ENCODE peak calls at places on chromosome 9, in four cellular contexts. S is tibial nerve, Y is upper lobe of left lung, K is sigmoid colon. A is an unnamed sample.

GRCh38 chr9:86354882-86355399 is 731 bp upstream of the TUT7 start:
- DNase-seq in S (no peak), Y (no peak), K (no peak), A (no peak)

GRCh38 chr9:93510041-93510440 is 56.7 kb upstream of the FAM120AOS start:
- DNase-seq in S (no peak), Y (no peak), K (no peak), A (no peak)

GRCh38 chr9:30575691-30576090 is 1808.8 kb upstream of the ACO1 start:
- DNase-seq in S (no peak), Y (peak), K (no peak), A (no peak)

GRCh38 chr9:29212590-29213373 is 1639.5 kb upstream of the C9orf72 start:
- DNase-seq in S (no peak), Y (peak), K (no peak), A (no peak)

GRCh38 chr9:14030350-14030823 is 283.6 kb downstream of the NFIB start:
- DNase-seq in S (peak), Y (no peak), K (no peak), A (no peak)

GRCh38 chr9:114321759-114322158 is 1.1 kb upstream of the ORM1 start:
- DNase-seq in S (no peak), Y (no peak), K (no peak), A (no peak)

GRCh38 chr9:27532046-27532445 is 2.4 kb upstream of the MOB3B start:
- DNase-seq in S (no peak), Y (no peak), K (no peak), A (no peak)

GRCh38 chr9:115944166-115944948 is 209.2 kb upstream of the PAPPA start:
- DNase-seq in S (peak), Y (no peak), K (peak), A (peak)

GRCh38 chr9:83706703-83707517 is 848 bp downstream of the UBQLN1 start:
- DNase-seq in S (peak), Y (peak), K (peak), A (no peak)

GRCh38 chr9:137423810-137424291 is 658 bp downstream of the NOXA1 start:
- DNase-seq in S (no peak), Y (no peak), K (peak), A (no peak)

GRCh38 chr9:81787747-81788632 is 98.6 kb upstream of the TLE1 start:
- DNase-seq in S (peak), Y (no peak), K (peak), A (no peak)

GRCh38 chr9:18710089-18710488 is 236.1 kb downstream of the ADAMTSL1 start:
- DNase-seq in S (no peak), Y (no peak), K (no peak), A (no peak)

GRCh38 chr9:91348191-91348790 is 13.4 kb downstream of the AUH start:
- DNase-seq in S (no peak), Y (no peak), K (no peak), A (no peak)

GRCh38 chr9:34555002-34555348 is 32.2 kb upstream of the ENHO start:
- DNase-seq in S (no peak), Y (peak), K (peak), A (no peak)

GRCh38 chr9:100455470-100455869 is 17.5 kb upstream of the TMEFF1 start:
- DNase-seq in S (no peak), Y (no peak), K (no peak), A (no peak)

GRCh38 chr9:131668057-131668438 is 71.8 kb downstream of the RAPGEF1 start:
- DNase-seq in S (no peak), Y (no peak), K (no peak), A (no peak)
- H3K4me3 ChIP-seq in S (no peak), Y (no peak), K (no peak), A (no peak)

GRCh38 chr9:8627944-8628679 is 828.5 kb upstream of the DMAC1 start:
- DNase-seq in S (no peak), Y (no peak), K (no peak), A (no peak)
- TF ChIP-seq EP300 in S (no peak), Y (no peak), K (no peak), A (no peak)

DNA sequence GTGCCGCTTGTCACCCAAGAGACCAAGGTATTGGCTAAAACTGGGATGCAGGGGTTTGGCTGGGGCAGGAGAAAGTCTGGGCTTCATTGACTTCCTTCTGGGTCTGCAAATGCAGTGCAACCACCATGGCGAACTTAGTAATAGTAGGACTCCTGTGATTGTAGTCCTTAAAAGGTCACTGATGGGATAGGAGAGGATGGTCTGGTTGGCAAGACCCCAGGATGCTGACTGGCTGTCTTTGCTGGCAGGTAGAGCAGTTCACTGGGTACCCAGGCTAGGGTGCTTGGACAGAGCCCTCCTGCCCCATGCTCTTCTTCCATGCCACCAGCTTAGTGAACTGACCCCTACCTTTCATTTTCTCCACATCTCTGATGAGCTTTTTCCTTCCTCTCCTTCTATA is 37.2 kb downstream of the ANGPTL2 start:
- DNase-seq in S (no peak), Y (no peak), K (peak), A (no peak)
- H3K4me3 ChIP-seq in S (no peak), Y (no peak), K (no peak), A (no peak)

DNA sequence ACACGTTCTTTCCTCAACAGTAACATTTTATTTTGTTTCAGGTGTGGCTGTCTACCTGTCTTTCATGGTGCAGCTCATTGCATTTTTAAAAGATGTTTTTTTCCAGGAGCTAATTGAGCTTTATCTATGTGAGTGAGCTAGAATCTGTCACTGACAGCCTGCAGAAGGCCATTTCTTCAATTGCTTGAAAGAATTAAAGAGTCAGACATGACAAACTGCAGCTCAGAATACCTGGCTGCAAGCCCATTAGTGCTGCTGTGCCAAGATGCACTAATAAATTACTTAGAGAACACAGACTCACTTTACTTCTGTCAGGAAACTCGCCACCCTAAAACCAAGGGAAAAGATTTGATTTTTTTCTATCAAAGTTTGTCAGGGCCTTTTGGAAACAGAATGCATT is 368.4 kb downstream of the CAAP1 start:
- DNase-seq in S (no peak), Y (no peak), K (no peak), A (no peak)
- TF ChIP-seq EP300 in S (no peak), Y (no peak), K (no peak), A (no peak)

DNA sequence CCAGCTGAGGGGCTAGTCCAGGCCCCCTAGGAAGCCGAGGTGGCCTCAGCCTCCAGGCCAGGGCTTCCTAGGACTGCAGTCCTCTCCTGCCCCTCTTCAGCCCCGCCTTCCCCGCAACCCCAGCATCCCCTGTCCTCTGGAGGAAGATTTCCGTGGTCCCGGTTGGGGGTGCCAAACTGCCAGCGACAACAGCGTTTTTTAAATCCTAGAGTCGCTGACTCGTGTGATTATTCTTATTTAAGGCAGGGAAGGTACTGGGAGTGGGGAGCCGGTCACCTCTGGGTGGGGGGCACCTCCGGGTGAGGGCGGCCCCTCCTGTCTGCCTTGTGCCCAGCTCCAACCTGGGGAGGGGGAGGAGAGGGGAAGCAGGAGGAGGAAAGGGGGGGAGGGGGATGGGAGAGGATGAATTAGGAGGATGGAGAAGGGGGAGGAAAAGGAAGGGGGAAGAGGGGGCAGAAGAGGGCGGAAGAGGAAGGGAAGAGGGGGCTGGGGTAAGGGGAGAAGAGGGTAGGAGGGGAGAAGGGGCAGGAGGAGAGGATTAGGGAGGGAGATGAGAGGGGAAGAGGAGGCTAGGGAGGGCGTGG is 173.1 kb upstream of the IER5L start:
- DNase-seq in S (no peak), Y (no peak), K (no peak), A (no peak)
- H3K4me3 ChIP-seq in S (no peak), Y (no peak), K (no peak), A (no peak)

DNA sequence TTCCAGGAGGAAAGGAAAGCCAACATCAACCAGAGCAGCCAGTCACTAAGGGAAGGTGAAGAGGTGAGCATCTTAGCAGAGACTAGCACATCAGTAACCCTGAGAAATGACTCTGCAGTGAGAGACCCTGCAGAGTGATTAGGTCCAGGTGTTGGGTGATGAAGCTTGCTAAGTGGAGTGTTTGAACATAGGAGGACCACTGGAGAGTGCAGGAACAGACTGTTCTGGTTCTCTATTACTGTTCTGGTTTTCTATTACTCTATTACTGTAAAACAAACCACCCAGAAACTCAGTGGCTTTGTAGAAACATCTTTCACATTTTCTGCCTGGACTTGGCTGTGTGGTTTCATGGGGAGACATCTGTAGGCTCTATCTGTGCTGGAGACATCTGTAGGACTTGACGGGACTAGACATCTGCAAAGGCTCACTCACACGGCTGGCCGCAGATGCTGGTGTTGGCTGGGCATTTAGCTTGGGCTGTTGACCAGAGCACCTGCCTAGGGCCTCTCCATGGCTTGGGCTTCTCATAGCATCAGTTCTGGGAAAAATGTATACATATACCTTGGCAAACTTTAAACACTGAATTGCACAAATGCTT is 33.4 kb upstream of the SPATA31E1 start:
- DNase-seq in S (no peak), Y (no peak), K (no peak), A (no peak)
- TF ChIP-seq EP300 in S (no peak), Y (no peak), K (no peak), A (no peak)

GRCh38 chr9:70603020-70603411 is 188.6 kb upstream of the KLF9 start:
- DNase-seq in S (no peak), Y (no peak), K (no peak), A (no peak)

GRCh38 chr9:70600479-70600878 is 186.0 kb upstream of the KLF9 start:
- DNase-seq in S (peak), Y (no peak), K (peak), A (no peak)

GRCh38 chr9:70597886-70598285 is 183.4 kb upstream of the KLF9 start:
- DNase-seq in S (no peak), Y (no peak), K (no peak), A (no peak)

GRCh38 chr9:70602364-70603019 is 188.0 kb upstream of the KLF9 start:
- DNase-seq in S (peak), Y (no peak), K (peak), A (no peak)

GRCh38 chr9:70601000-70601929 is 186.8 kb upstream of the KLF9 start:
- DNase-seq in S (peak), Y (peak), K (peak), A (peak)
- H3K4me3 ChIP-seq in S (peak), Y (no peak), K (peak), A (peak)

GRCh38 chr9:134457321-134457923 is 131.2 kb downstream of the RXRA start:
- DNase-seq in S (no peak), Y (peak), K (no peak), A (no peak)

GRCh38 chr9:134456740-134457315 is 130.6 kb downstream of the RXRA start:
- DNase-seq in S (no peak), Y (no peak), K (no peak), A (no peak)

GRCh38 chr9:134455537-134455936 is 129.3 kb downstream of the RXRA start:
- DNase-seq in S (no peak), Y (peak), K (no peak), A (no peak)

GRCh38 chr9:134455010-134455409 is 128.8 kb downstream of the RXRA start:
- DNase-seq in S (no peak), Y (peak), K (no peak), A (no peak)

DNA sequence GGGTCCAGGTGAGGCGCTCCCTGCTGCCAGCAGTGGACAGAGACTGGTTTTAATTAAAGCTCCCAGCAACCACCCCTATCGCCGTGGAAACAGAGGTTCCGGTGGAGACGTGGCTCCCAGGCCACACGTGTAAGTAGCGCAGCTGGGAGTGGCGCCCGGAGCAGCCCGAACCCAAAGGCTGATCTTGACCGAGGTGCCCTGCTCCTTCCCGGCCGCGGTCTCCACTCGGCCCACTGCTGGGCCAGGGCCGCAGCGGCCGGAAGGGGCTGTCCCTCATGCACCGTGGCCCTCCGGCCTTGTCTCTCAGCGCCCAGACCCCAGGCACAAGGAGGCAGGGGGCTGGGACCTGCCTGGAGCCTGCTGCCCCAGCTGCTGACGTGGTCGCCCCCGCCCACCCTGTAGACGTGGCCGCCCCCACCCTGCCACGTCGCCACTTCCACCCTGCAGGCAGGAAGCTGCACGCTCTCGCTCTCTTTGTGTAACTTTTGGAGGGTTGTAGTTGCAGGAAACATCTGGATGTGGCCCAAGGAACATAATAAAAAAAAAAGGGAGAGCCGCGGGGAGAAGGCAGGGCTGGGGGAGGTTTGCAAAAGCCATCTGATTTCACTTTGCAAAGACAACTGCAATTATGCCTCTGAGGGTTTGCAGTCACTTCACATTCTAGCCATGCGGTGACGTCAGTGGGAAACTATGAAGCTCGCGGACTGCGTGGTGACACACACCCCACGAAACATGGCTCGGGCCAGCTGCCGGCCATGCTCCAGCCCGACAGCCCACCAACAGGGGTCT is 129.9 kb downstream of the RXRA start:
- DNase-seq in S (peak), Y (peak), K (peak), A (peak)
- TF ChIP-seq EP300 in S (peak), Y (no peak), K (peak), A (no peak)

DNA sequence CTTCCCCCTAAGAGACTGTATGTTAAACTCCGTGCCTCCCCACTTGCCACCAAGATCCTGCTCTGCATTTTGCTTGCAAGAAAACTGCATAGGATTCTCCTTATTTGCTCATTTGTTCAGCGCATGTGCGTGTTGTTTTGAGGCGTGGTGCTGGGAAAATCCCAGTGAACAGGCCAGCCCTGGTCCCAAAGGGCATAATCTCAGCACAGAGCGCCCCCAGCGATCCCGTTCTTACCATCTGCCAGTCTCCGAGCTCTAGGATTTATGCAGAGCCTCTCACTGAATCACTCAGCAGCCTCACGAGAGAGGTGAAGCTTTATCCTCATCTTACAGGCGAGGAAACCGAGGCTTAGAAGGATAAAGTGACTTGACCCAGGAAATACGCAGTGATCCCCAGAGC is 11.5 kb downstream of the PRRX2 start:
- DNase-seq in S (no peak), Y (no peak), K (no peak), A (no peak)
- H3K4me3 ChIP-seq in S (no peak), Y (no peak), K (no peak), A (no peak)

DNA sequence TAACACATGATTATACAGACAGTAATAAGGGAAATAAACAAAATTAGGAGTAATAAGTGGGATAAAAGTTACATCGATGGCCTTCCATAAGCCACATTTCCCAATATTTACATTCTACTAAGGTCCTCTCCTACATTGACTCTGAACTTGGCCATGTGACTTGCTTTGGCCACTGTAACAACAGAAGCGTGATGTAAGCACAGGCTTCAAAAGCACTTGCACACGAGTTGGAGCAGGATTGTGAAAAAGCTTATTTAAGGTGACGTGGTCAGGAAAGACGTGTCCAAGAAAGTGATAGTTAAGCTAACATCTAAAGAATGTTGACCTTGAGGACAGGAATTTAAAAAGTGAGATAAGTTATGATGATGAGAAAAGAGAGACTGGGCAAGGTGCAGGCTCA is 9.8 kb upstream of the CEMIP2 start:
- DNase-seq in S (no peak), Y (no peak), K (no peak), A (no peak)
- TF ChIP-seq EP300 in S (no peak), Y (no peak), K (no peak), A (no peak)